ENCODE peak calls at places on chromosomes 3 and 15, in ten cellular contexts. C, T, U, K, N, V, Q, Y, L and R are unnamed samples.

GRCh38 chr3:16550676-16551341 is 37.3 kb upstream of the RFTN1 start:
- DNase-seq in C (no peak), T (peak; percentile 88), U (peak; percentile 96), K (peak; percentile 94), N (peak; percentile 75), V (peak; percentile 78), Q (peak; percentile 61), Y (peak; percentile 92), L (peak; percentile 69), R (peak; percentile 32)

GRCh38 chr3:173066044-173066679 is 74.9 kb downstream of the SPATA16 start:
- DNase-seq in C (no peak), T (peak; percentile 11), U (peak; percentile 50), K (no peak), N (no peak), V (no peak), Q (peak; percentile 37), Y (no peak), L (no peak), R (no peak)

GRCh38 chr15:69143756-69144436 is 16.5 kb upstream of the GLCE start:
- DNase-seq in C (no peak), T (no peak), U (no peak), K (peak; percentile 17), N (no peak), V (no peak), Q (no peak), Y (no peak), L (no peak), R (no peak)

GRCh38 chr3:48077835-48078234 is 61.6 kb upstream of the MAP4 start:
- DNase-seq in C (no peak), T (peak; percentile 31), U (peak; percentile 53), K (no peak), N (no peak), V (no peak), Q (no peak), Y (no peak), L (no peak), R (no peak)

GRCh38 chr3:19866751-19867347 is 67.2 kb downstream of the EFHB start:
- DNase-seq in C (no peak), T (peak; percentile 58), U (peak; percentile 82), K (peak; percentile 85), N (peak; percentile 22), V (peak; percentile 14), Q (no peak), Y (peak; percentile 63), L (no peak), R (peak; percentile 9)

GRCh38 chr3:174125267-174125844 is 727.8 kb downstream of the NLGN1 start:
- DNase-seq in C (no peak), T (peak; percentile 65), U (peak; percentile 64), K (peak; percentile 66), N (no peak), V (no peak), Q (no peak), Y (peak; percentile 1), L (peak; percentile 15), R (no peak)

GRCh38 chr3:12227833-12228232 is 61.0 kb upstream of the PPARG start:
- DNase-seq in C (no peak), T (peak; percentile 80), U (peak; percentile 76), K (no peak), N (no peak), V (no peak), Q (no peak), Y (no peak), L (no peak), R (no peak)

GRCh38 chr3:64294771-64295170 is 69.5 kb upstream of the PRICKLE2 start:
- DNase-seq in C (no peak), T (no peak), U (peak; percentile 15), K (no peak), N (no peak), V (no peak), Q (no peak), Y (no peak), L (no peak), R (no peak)

GRCh38 chr3:40229411-40229810 is 80.1 kb upstream of the EIF1B start:
- DNase-seq in C (no peak), T (no peak), U (no peak), K (no peak), N (no peak), V (no peak), Q (no peak), Y (no peak), L (no peak), R (no peak)

GRCh38 chr3:105353485-105354161 is 13.1 kb upstream of the ALCAM start:
- DNase-seq in C (peak; percentile 73), T (peak; percentile 64), U (peak; percentile 59), K (peak; percentile 84), N (no peak), V (no peak), Q (peak; percentile 57), Y (no peak), L (no peak), R (no peak)

GRCh38 chr3:184003187-184003967 is 14.3 kb downstream of the ABCC5 start:
- DNase-seq in C (no peak), T (peak; percentile 81), U (peak; percentile 71), K (no peak), N (no peak), V (no peak), Q (no peak), Y (no peak), L (peak; percentile 36), R (no peak)

GRCh38 chr3:11514191-11514770 is 129.4 kb downstream of the VGLL4 start:
- DNase-seq in C (no peak), T (peak; percentile 92), U (peak; percentile 78), K (no peak), N (peak; percentile 53), V (no peak), Q (peak; percentile 68), Y (no peak), L (no peak), R (no peak)

GRCh38 chr3:36476274-36476942 is 96.1 kb downstream of the STAC start:
- DNase-seq in C (no peak), T (no peak), U (no peak), K (no peak), N (no peak), V (no peak), Q (no peak), Y (no peak), L (no peak), R (no peak)

GRCh38 chr15:25235391-25235790 is 203.4 kb downstream of the UBE3A start:
- DNase-seq in C (peak; percentile 66), T (no peak), U (no peak), K (no peak), N (no peak), V (no peak), Q (peak; percentile 35), Y (no peak), L (no peak), R (no peak)
- H3K9me3 ChIP-seq in C (peaks cover 84% of the 10 kb centered on the region), T (peaks cover 72% of the 10 kb centered on the region), U (no peaks in the 10 kb centered on the region), K (no peaks in the 10 kb centered on the region), N (no peaks in the 10 kb centered on the region), V (no peaks in the 10 kb centered on the region), Q (no peaks in the 10 kb centered on the region), Y (no peaks in the 10 kb centered on the region), L (peaks cover 100% of the 10 kb centered on the region), R (no peaks in the 10 kb centered on the region)

DNA sequence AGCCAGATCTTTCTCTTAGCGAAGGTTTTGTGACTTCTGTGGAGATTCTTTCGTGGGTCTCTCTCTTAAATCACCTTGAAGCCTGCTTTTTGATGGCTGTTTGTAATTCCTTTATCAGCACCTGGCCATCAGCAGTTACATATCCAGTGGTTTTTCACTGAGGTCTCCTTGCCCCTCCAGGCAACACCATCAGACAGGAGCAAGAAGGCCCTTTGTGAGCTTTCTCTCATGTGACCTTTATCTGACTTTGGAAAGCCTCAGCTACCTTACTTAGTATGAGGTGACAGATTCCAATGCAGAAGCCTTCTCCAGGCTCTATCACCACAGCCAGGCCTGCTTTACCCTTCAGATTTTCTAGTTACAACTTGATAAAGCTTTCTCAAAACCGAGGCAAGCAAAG is 30.0 kb upstream of the P3H2 start:
- DNase-seq in C (no peak), T (no peak), U (no peak), K (peak; percentile 80), N (no peak), V (no peak), Q (no peak), Y (no peak), L (no peak), R (no peak)
- H3K9me3 ChIP-seq in C (no peaks in the 10 kb centered on the region), T (no peaks in the 10 kb centered on the region), U (no peaks in the 10 kb centered on the region), K (peaks cover 28% of the 10 kb centered on the region), N (no peaks in the 10 kb centered on the region), V (no peaks in the 10 kb centered on the region), Q (no peaks in the 10 kb centered on the region), Y (no peaks in the 10 kb centered on the region), L (no peaks in the 10 kb centered on the region), R (no peaks in the 10 kb centered on the region)

DNA sequence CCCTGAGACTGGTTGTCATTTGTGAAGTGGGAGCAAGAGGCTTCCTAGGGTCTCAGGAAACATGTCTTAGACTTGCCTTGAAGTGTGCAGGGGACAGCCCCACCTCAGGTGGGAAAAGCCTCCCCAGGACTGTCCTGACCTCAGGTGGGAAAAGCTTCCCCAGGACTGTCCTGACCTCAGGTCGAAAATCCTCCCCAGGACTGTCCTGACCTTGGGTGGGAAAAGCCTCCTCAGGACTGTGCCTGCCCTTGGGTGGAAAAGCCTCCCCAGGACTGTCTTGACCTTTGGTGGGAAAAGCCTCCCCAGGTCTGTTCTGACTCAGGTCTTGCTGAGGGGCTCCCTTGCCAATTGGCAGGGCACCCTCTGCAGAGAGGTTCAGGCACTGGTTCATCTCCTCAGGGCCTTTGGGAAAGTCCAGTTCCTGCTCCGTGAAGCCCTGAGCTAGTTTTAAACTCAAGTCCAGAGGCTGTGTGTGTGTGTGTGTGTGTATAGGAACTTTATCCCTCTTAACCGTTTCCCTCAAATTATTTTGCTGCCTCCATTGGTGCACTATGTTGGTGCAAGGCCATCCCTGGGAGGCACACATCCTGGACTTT is 64.7 kb downstream of the WNT7A start:
- DNase-seq in C (peak; percentile 40), T (no peak), U (no peak), K (no peak), N (no peak), V (no peak), Q (no peak), Y (no peak), L (no peak), R (no peak)
- H3K9me3 ChIP-seq in C (peaks cover 48% of the 10 kb centered on the region), T (peaks cover 55% of the 10 kb centered on the region), U (peaks cover 38% of the 10 kb centered on the region), K (peaks cover 27% of the 10 kb centered on the region), N (no peaks in the 10 kb centered on the region), V (peaks cover 28% of the 10 kb centered on the region), Q (peaks cover 22% of the 10 kb centered on the region), Y (no peaks in the 10 kb centered on the region), L (peaks cover 73% of the 10 kb centered on the region), R (peaks cover 28% of the 10 kb centered on the region)

GRCh38 chr15:22224241-22224671 is 143.9 kb downstream of the OR4M2 start:
- DNase-seq in C (peak; percentile 56), T (no peak), U (no peak), K (no peak), N (no peak), V (peak; percentile 18), Q (no peak), Y (peak; percentile 50), L (no peak), R (no peak)

GRCh38 chr15:22229971-22230815 is 149.9 kb downstream of the OR4M2 start:
- DNase-seq in C (peak; percentile 56), T (no peak), U (no peak), K (no peak), N (no peak), V (no peak), Q (no peak), Y (no peak), L (no peak), R (no peak)

GRCh38 chr15:22227411-22227810 is 147.1 kb downstream of the OR4M2 start:
- DNase-seq in C (peak; percentile 64), T (no peak), U (no peak), K (no peak), N (no peak), V (no peak), Q (no peak), Y (no peak), L (no peak), R (no peak)

GRCh38 chr15:22227961-22228762 is 147.8 kb downstream of the OR4M2 start:
- DNase-seq in C (peak; percentile 68), T (no peak), U (no peak), K (no peak), N (no peak), V (no peak), Q (no peak), Y (no peak), L (no peak), R (no peak)

GRCh38 chr15:22226034-22226790 is 145.9 kb downstream of the OR4M2 start:
- DNase-seq in C (peak; percentile 70), T (no peak), U (no peak), K (no peak), N (no peak), V (no peak), Q (peak; percentile 40), Y (no peak), L (no peak), R (no peak)
- H3K9me3 ChIP-seq in C (no peaks in the 10 kb centered on the region), T (peaks cover 51% of the 10 kb centered on the region), U (no peaks in the 10 kb centered on the region), K (peaks cover 89% of the 10 kb centered on the region), N (no peaks in the 10 kb centered on the region), V (no peaks in the 10 kb centered on the region), Q (no peaks in the 10 kb centered on the region), Y (no peaks in the 10 kb centered on the region), L (peaks cover 90% of the 10 kb centered on the region), R (no peaks in the 10 kb centered on the region)